ENCODE peak calls at places on chromosomes 12 and 14, in ten cellular contexts. One of them, this sample, is unnamed.

GRCh38 chr14:67887478-67887877 is 67.9 kb downstream of the RAD51B start:
- DNase-seq in psoas muscle: no peak
- DNase-seq in CD8-positive, alpha-beta memory T cell: no peak
- DNase-seq in aorta: no peak
- DNase-seq in GM12878: no peak
- DNase-seq in HepG2: no peak
- DNase-seq in HFF-Myc: no peak
- DNase-seq in choroid plexus epithelial cell: no peak
- DNase-seq in lower lobe of right lung: no peak
- DNase-seq in K562: no peak
- DNase-seq in this sample: no peak

GRCh38 chr12:18470251-18470650 is 208.9 kb downstream of the PIK3C2G start:
- DNase-seq in aorta: no peak
- DNase-seq in lower lobe of right lung: no peak
- DNase-seq in K562: no peak
- DNase-seq in psoas muscle: no peak
- DNase-seq in choroid plexus epithelial cell: no peak
- DNase-seq in HFF-Myc: no peak
- DNase-seq in CD8-positive, alpha-beta memory T cell: no peak
- DNase-seq in GM12878: no peak
- DNase-seq in HepG2: no peak
- DNase-seq in this sample: no peak

GRCh38 chr12:93539821-93540220 is 32.7 kb upstream of the SOCS2 start:
- DNase-seq in CD8-positive, alpha-beta memory T cell: no peak
- DNase-seq in choroid plexus epithelial cell: no peak
- DNase-seq in HFF-Myc: no peak
- DNase-seq in GM12878: no peak
- DNase-seq in psoas muscle: no peak
- DNase-seq in K562: no peak
- DNase-seq in HepG2: no peak
- DNase-seq in lower lobe of right lung: no peak
- DNase-seq in aorta: no peak
- DNase-seq in this sample: no peak

GRCh38 chr12:71810905-71811304 is 28.7 kb upstream of the TBC1D15 start:
- DNase-seq in aorta: no peak
- DNase-seq in psoas muscle: no peak
- DNase-seq in GM12878: no peak
- DNase-seq in lower lobe of right lung: no peak
- DNase-seq in CD8-positive, alpha-beta memory T cell: no peak
- DNase-seq in choroid plexus epithelial cell: no peak
- DNase-seq in HFF-Myc: no peak
- DNase-seq in K562: no peak
- DNase-seq in HepG2: no peak
- DNase-seq in this sample: no peak

GRCh38 chr12:88468546-88468945 is 111.7 kb downstream of the KITLG start:
- DNase-seq in K562: no peak
- DNase-seq in psoas muscle: no peak
- DNase-seq in aorta: no peak
- DNase-seq in choroid plexus epithelial cell: no peak
- DNase-seq in CD8-positive, alpha-beta memory T cell: no peak
- DNase-seq in HepG2: no peak
- DNase-seq in HFF-Myc: no peak
- DNase-seq in lower lobe of right lung: no peak
- DNase-seq in GM12878: no peak
- DNase-seq in this sample: no peak

GRCh38 chr12:106112094-106112822 is 26.5 kb downstream of the NUAK1 start:
- DNase-seq in psoas muscle: peak
- DNase-seq in K562: no peak
- DNase-seq in GM12878: no peak
- DNase-seq in choroid plexus epithelial cell: no peak
- DNase-seq in CD8-positive, alpha-beta memory T cell: no peak
- DNase-seq in aorta: peak
- DNase-seq in HepG2: no peak
- DNase-seq in lower lobe of right lung: no peak
- DNase-seq in HFF-Myc: no peak
- DNase-seq in this sample: no peak

GRCh38 chr14:35669782-35670181 is 135.8 kb downstream of the INSM2 start:
- DNase-seq in CD8-positive, alpha-beta memory T cell: no peak
- DNase-seq in psoas muscle: no peak
- DNase-seq in lower lobe of right lung: no peak
- DNase-seq in K562: no peak
- DNase-seq in aorta: no peak
- DNase-seq in HFF-Myc: no peak
- DNase-seq in choroid plexus epithelial cell: peak
- DNase-seq in GM12878: no peak
- DNase-seq in HepG2: no peak
- DNase-seq in this sample: no peak

GRCh38 chr14:104432611-104433231 is 146.8 kb upstream of the C14orf180 start:
- DNase-seq in choroid plexus epithelial cell: no peak
- DNase-seq in psoas muscle: no peak
- DNase-seq in lower lobe of right lung: peak
- DNase-seq in K562: no peak
- DNase-seq in GM12878: no peak
- DNase-seq in HFF-Myc: no peak
- DNase-seq in HepG2: no peak
- DNase-seq in aorta: peak
- DNase-seq in CD8-positive, alpha-beta memory T cell: no peak
- DNase-seq in this sample: no peak

GRCh38 chr12:69905801-69906200 is 80.8 kb downstream of the MYRFL start:
- DNase-seq in psoas muscle: no peak
- DNase-seq in HepG2: no peak
- DNase-seq in GM12878: no peak
- DNase-seq in aorta: no peak
- DNase-seq in lower lobe of right lung: no peak
- DNase-seq in CD8-positive, alpha-beta memory T cell: no peak
- DNase-seq in HFF-Myc: no peak
- DNase-seq in choroid plexus epithelial cell: no peak
- DNase-seq in K562: no peak
- DNase-seq in this sample: no peak

GRCh38 chr12:57091633-57092528 is 3.0 kb downstream of the NAB2 start:
- DNase-seq in psoas muscle: no peak
- DNase-seq in CD8-positive, alpha-beta memory T cell: no peak
- DNase-seq in aorta: peak
- DNase-seq in lower lobe of right lung: no peak
- DNase-seq in GM12878: no peak
- DNase-seq in HFF-Myc: no peak
- DNase-seq in choroid plexus epithelial cell: no peak
- DNase-seq in K562: no peak
- DNase-seq in HepG2: no peak
- DNase-seq in this sample: no peak

GRCh38 chr12:124208469-124208868 is 86.4 kb upstream of the RFLNA start:
- DNase-seq in CD8-positive, alpha-beta memory T cell: no peak
- DNase-seq in lower lobe of right lung: no peak
- DNase-seq in HepG2: no peak
- DNase-seq in aorta: no peak
- DNase-seq in K562: no peak
- DNase-seq in HFF-Myc: no peak
- DNase-seq in choroid plexus epithelial cell: no peak
- DNase-seq in GM12878: no peak
- DNase-seq in psoas muscle: no peak
- DNase-seq in this sample: no peak

GRCh38 chr12:82942521-82942920 is 255.8 kb downstream of the TMTC2 start:
- DNase-seq in choroid plexus epithelial cell: peak
- DNase-seq in aorta: no peak
- DNase-seq in CD8-positive, alpha-beta memory T cell: no peak
- DNase-seq in K562: no peak
- DNase-seq in psoas muscle: no peak
- DNase-seq in HepG2: no peak
- DNase-seq in GM12878: no peak
- DNase-seq in HFF-Myc: no peak
- DNase-seq in lower lobe of right lung: no peak
- DNase-seq in this sample: no peak

GRCh38 chr12:20646239-20646827 is 48.8 kb upstream of the SLCO1C1 start:
- DNase-seq in CD8-positive, alpha-beta memory T cell: no peak
- DNase-seq in HepG2: peak
- DNase-seq in aorta: no peak
- DNase-seq in GM12878: no peak
- DNase-seq in psoas muscle: no peak
- DNase-seq in lower lobe of right lung: no peak
- DNase-seq in choroid plexus epithelial cell: peak
- DNase-seq in HFF-Myc: peak
- DNase-seq in K562: peak
- DNase-seq in this sample: peak

GRCh38 chr14:74140374-74140850 is 55.7 kb downstream of the LIN52 start:
- DNase-seq in choroid plexus epithelial cell: peak
- DNase-seq in HepG2: no peak
- DNase-seq in CD8-positive, alpha-beta memory T cell: no peak
- DNase-seq in GM12878: no peak
- DNase-seq in psoas muscle: peak
- DNase-seq in HFF-Myc: no peak
- DNase-seq in K562: peak
- DNase-seq in lower lobe of right lung: peak
- DNase-seq in aorta: peak
- DNase-seq in this sample: no peak

GRCh38 chr14:90330203-90331196 is 1.2 kb downstream of the NRDE2 start:
- DNase-seq in GM12878: no peak
- DNase-seq in K562: no peak
- DNase-seq in psoas muscle: no peak
- DNase-seq in HFF-Myc: no peak
- DNase-seq in lower lobe of right lung: no peak
- DNase-seq in CD8-positive, alpha-beta memory T cell: no peak
- DNase-seq in choroid plexus epithelial cell: no peak
- DNase-seq in aorta: no peak
- DNase-seq in HepG2: no peak
- DNase-seq in this sample: no peak

GRCh38 chr14:74572829-74573360 is 39.1 kb downstream of the LTBP2 start:
- DNase-seq in K562: no peak
- DNase-seq in choroid plexus epithelial cell: peak
- DNase-seq in HepG2: no peak
- DNase-seq in aorta: peak
- DNase-seq in CD8-positive, alpha-beta memory T cell: no peak
- DNase-seq in HFF-Myc: no peak
- DNase-seq in psoas muscle: peak
- DNase-seq in GM12878: no peak
- DNase-seq in lower lobe of right lung: no peak
- DNase-seq in this sample: no peak

GRCh38 chr12:44532940-44533339 is 343.2 kb downstream of the NELL2 start:
- DNase-seq in GM12878: no peak
- DNase-seq in psoas muscle: no peak
- DNase-seq in HepG2: no peak
- DNase-seq in lower lobe of right lung: no peak
- DNase-seq in K562: no peak
- DNase-seq in CD8-positive, alpha-beta memory T cell: no peak
- DNase-seq in choroid plexus epithelial cell: no peak
- DNase-seq in aorta: no peak
- DNase-seq in HFF-Myc: no peak
- DNase-seq in this sample: no peak

GRCh38 chr14:61342941-61343340 is 21.6 kb downstream of the PRKCH start:
- DNase-seq in psoas muscle: no peak
- DNase-seq in HFF-Myc: no peak
- DNase-seq in aorta: no peak
- DNase-seq in lower lobe of right lung: no peak
- DNase-seq in K562: peak
- DNase-seq in GM12878: no peak
- DNase-seq in choroid plexus epithelial cell: no peak
- DNase-seq in HepG2: no peak
- DNase-seq in CD8-positive, alpha-beta memory T cell: no peak
- DNase-seq in this sample: no peak
- H3K4me3 ChIP-seq in psoas muscle: no peak
- H3K4me3 ChIP-seq in HFF-Myc: no peak
- H3K4me3 ChIP-seq in aorta: no peak
- H3K4me3 ChIP-seq in lower lobe of right lung: no peak
- H3K4me3 ChIP-seq in K562: no peak
- H3K4me3 ChIP-seq in GM12878: peak
- H3K4me3 ChIP-seq in choroid plexus epithelial cell: no peak
- H3K4me3 ChIP-seq in HepG2: no peak
- H3K4me3 ChIP-seq in CD8-positive, alpha-beta memory T cell: peak
- H3K4me3 ChIP-seq in this sample: peak

DNA sequence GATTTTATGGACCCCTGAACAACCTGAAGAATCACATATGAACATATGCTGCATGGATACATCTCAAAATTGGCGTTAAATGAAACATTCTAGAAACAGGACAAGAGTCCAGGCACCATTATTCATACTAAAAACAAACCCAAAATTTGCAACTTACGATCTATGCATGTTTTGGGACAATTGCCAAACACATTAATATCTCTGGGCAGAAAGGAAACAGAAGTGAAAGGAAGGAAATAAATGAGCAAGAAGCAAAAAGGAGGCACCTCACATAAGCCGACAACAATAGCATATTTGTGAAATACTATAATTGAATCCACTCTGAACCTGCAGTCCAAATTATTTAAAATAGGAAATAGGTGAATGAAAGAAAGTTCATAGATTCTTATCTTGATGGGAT is 1505.3 kb downstream of the AACS start:
- DNase-seq in psoas muscle: no peak
- DNase-seq in K562: no peak
- DNase-seq in HepG2: no peak
- DNase-seq in choroid plexus epithelial cell: no peak
- DNase-seq in lower lobe of right lung: no peak
- DNase-seq in aorta: no peak
- DNase-seq in HFF-Myc: no peak
- DNase-seq in GM12878: no peak
- DNase-seq in CD8-positive, alpha-beta memory T cell: no peak
- DNase-seq in this sample: no peak
- H3K4me3 ChIP-seq in psoas muscle: no peak
- H3K4me3 ChIP-seq in K562: no peak
- H3K4me3 ChIP-seq in HepG2: no peak
- H3K4me3 ChIP-seq in choroid plexus epithelial cell: no peak
- H3K4me3 ChIP-seq in lower lobe of right lung: no peak
- H3K4me3 ChIP-seq in aorta: no peak
- H3K4me3 ChIP-seq in HFF-Myc: no peak
- H3K4me3 ChIP-seq in GM12878: no peak
- H3K4me3 ChIP-seq in CD8-positive, alpha-beta memory T cell: no peak
- H3K4me3 ChIP-seq in this sample: no peak

GRCh38 chr14:101559624-101560533 is 1.4 kb upstream of the DIO3 start:
- DNase-seq in psoas muscle: peak
- DNase-seq in GM12878: no peak
- DNase-seq in choroid plexus epithelial cell: peak
- DNase-seq in HFF-Myc: no peak
- DNase-seq in K562: no peak
- DNase-seq in CD8-positive, alpha-beta memory T cell: no peak
- DNase-seq in HepG2: no peak
- DNase-seq in lower lobe of right lung: peak
- DNase-seq in aorta: no peak
- DNase-seq in this sample: no peak
- H3K4me3 ChIP-seq in psoas muscle: peak
- H3K4me3 ChIP-seq in GM12878: no peak
- H3K4me3 ChIP-seq in choroid plexus epithelial cell: no peak
- H3K4me3 ChIP-seq in HFF-Myc: no peak
- H3K4me3 ChIP-seq in K562: no peak
- H3K4me3 ChIP-seq in CD8-positive, alpha-beta memory T cell: no peak
- H3K4me3 ChIP-seq in HepG2: peak
- H3K4me3 ChIP-seq in lower lobe of right lung: peak
- H3K4me3 ChIP-seq in aorta: no peak
- H3K4me3 ChIP-seq in this sample: no peak

DNA sequence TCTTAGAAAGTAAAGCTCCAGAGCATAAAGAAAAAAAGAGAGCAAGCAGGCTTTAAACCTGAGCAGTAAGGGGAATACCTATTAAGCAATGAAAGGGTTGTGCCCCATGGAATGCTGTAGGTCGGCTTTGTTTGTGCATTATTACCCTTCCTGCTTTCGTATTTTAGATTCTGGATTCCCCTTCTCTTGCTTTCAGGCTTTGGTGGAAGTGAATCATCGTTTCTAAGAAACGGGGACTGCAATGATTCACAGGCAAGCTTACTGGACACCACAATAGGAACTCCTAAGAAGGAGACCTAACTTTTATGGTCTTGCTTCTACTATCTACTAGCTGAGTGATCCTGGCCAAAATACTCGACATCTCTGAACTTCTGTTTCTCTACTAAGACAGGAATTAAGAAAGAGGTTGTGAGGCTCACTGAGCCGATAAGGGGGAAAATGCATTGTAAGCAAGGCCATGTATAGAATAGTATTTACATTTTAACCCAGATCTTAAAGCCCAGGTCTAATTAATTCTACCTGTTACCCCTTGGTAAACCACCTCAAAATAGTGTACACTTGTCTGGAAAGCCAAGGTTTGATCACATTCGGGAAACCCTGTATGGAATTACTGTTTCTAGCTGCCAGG is 1.2 kb upstream of the BMAL2 start:
- DNase-seq in HFF-Myc: peak
- DNase-seq in lower lobe of right lung: no peak
- DNase-seq in GM12878: peak
- DNase-seq in choroid plexus epithelial cell: peak
- DNase-seq in aorta: no peak
- DNase-seq in K562: peak
- DNase-seq in HepG2: peak
- DNase-seq in CD8-positive, alpha-beta memory T cell: no peak
- DNase-seq in psoas muscle: no peak
- DNase-seq in this sample: no peak
- H3K4me3 ChIP-seq in HFF-Myc: no peak
- H3K4me3 ChIP-seq in lower lobe of right lung: no peak
- H3K4me3 ChIP-seq in GM12878: peak
- H3K4me3 ChIP-seq in choroid plexus epithelial cell: no peak
- H3K4me3 ChIP-seq in aorta: no peak
- H3K4me3 ChIP-seq in K562: no peak
- H3K4me3 ChIP-seq in HepG2: peak
- H3K4me3 ChIP-seq in CD8-positive, alpha-beta memory T cell: no peak
- H3K4me3 ChIP-seq in psoas muscle: no peak
- H3K4me3 ChIP-seq in this sample: no peak